ENCODE peak calls at places on chromosomes 4 and X, in ten cellular contexts. U is effector memory CD4-positive, alpha-beta T cell; Y is heart left ventricle; X is right atrium auricular region; A is SJSA1; J is suprapubic skin; D is lung; N is fibroblast of lung; R is aorta; H is ovary. B is an unnamed sample.
A peak's percentile ranks its signal among the peaks of the same experiment; 100 is the strongest.

GRCh38 chr4:13942936-13943335 is 315.4 kb upstream of the BOD1L1 start:
- DNase-seq in U (no peak), Y (no peak), X (no peak), A (no peak), J (no peak), D (no peak), N (no peak), R (no peak), H (no peak), B (no peak)

GRCh38 chr4:38169524-38169923 is 209.3 kb downstream of the PTTG2 start:
- DNase-seq in U (no peak), Y (no peak), X (no peak), A (no peak), J (no peak), D (no peak), N (no peak), R (no peak), H (no peak), B (no peak)

GRCh38 chr4:123250843-123251242 is 145.8 kb upstream of the SPRY1 start:
- DNase-seq in U (no peak), Y (peak; percentile 57), X (no peak), A (peak; percentile 9), J (no peak), D (peak; percentile 32), N (peak; percentile 81), R (peak; percentile 60), H (peak; percentile 42), B (peak; percentile 35)

GRCh38 chr4:24781999-24782745 is 13.2 kb upstream of the SOD3 start:
- DNase-seq in U (no peak), Y (no peak), X (no peak), A (no peak), J (no peak), D (no peak), N (peak; percentile 21), R (no peak), H (no peak), B (no peak)

GRCh38 chr4:22237846-22238513 is 277.9 kb downstream of the ADGRA3 start:
- DNase-seq in U (no peak), Y (no peak), X (no peak), A (no peak), J (no peak), D (no peak), N (peak; percentile 2), R (no peak), H (no peak), B (no peak)

GRCh38 chr4:92253986-92254671 is 49.6 kb upstream of the GRID2 start:
- DNase-seq in U (no peak), Y (peak; percentile 18), X (no peak), A (no peak), J (no peak), D (no peak), N (no peak), R (no peak), H (no peak), B (no peak)

GRCh38 chr4:39591290-39591689 is 47.4 kb downstream of the SMIM14 start:
- DNase-seq in U (no peak), Y (no peak), X (no peak), A (no peak), J (no peak), D (no peak), N (peak; percentile 62), R (no peak), H (no peak), B (no peak)

GRCh38 chr4:153384160-153384559 is 39.7 kb downstream of the MND1 start:
- DNase-seq in U (no peak), Y (no peak), X (no peak), A (no peak), J (no peak), D (no peak), N (no peak), R (no peak), H (no peak), B (no peak)

GRCh38 chrX:120514236-120514635 is 45.1 kb upstream of the LAMP2 start:
- DNase-seq in U (no peak), Y (no peak), X (no peak), A (peak; percentile 9), J (no peak), D (no peak), N (peak; percentile 34), R (no peak), H (no peak), B (no peak)

GRCh38 chr4:100269446-100269845 is 79.2 kb upstream of the DDIT4L start:
- DNase-seq in U (no peak), Y (no peak), X (no peak), A (no peak), J (no peak), D (no peak), N (no peak), R (no peak), H (no peak), B (no peak)
- H3K4me3 ChIP-seq in U (no peak overlapping the region), Y (no peak overlapping the region), X (no peak overlapping the region), A (no peak overlapping the region), J (no peak overlapping the region), D (no peak overlapping the region), N (no peak overlapping the region), R (no peak overlapping the region), H (no peak overlapping the region), B (no peak overlapping the region)

DNA sequence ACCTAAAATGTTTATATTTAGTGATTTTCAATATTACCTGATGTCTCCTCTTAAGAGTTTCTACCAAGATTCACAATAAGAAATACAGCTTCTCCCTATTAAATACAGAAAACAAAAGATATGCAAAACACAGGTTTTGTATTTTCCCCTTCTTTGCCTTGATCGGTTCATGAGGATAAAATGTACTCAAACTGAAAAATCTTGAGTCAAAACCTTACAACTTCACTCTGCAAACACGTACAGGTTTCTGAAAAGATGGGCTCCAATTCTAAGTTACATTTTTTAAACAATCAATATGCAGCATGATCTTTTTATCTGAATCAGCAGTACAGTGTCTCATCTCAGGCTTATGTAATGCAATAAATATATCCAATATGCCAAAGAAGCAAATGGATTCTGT is 3.4 kb downstream of the MAPK10 start:
- DNase-seq in U (no peak), Y (no peak), X (no peak), A (no peak), J (no peak), D (no peak), N (no peak), R (no peak), H (no peak), B (no peak)
- H3K27ac ChIP-seq in U (no peak overlapping the region), Y (no peak overlapping the region), X (no peak overlapping the region), A (no peak overlapping the region), J (no peak overlapping the region), D (no peak overlapping the region), N (no peak overlapping the region), R (no peak overlapping the region), H (no peak overlapping the region), B (no peak overlapping the region)

GRCh38 chrX:154819771-154820341 is 14.6 kb upstream of the MPP1 start:
- DNase-seq in U (no peak), Y (no peak), X (no peak), A (no peak), J (no peak), D (no peak), N (no peak), R (no peak), H (no peak), B (no peak)
- H3K4me3 ChIP-seq in U (no peak overlapping the region), Y (no peak overlapping the region), X (no peak overlapping the region), A (no peak overlapping the region), J (no peak overlapping the region), D (no peak overlapping the region), N (no peak overlapping the region), R (no peak overlapping the region), H (no peak overlapping the region), B (no peak overlapping the region)

DNA sequence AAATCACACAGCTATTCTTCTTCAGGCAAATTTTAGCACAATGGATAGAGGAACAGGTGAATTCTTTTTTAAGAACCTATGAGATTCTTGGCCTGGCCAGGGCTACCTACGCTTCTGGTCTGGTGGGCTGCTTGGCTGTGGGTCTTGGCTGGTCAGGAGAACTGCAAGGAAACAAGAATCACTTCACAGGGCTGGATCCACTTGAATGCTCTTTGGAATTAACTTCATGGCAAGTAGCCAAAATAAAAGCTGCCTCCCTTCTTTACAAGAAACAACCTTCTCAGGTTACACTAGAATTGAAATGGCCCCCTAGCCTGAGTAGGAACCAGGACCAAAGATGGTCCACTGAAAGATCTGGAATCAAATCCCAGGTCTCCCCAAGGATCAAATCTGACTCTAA is 519.1 kb downstream of the IQCM start:
- DNase-seq in U (no peak), Y (no peak), X (no peak), A (no peak), J (no peak), D (no peak), N (no peak), R (no peak), H (no peak), B (no peak)
- H3K27ac ChIP-seq in U (no peak overlapping the region), Y (no peak overlapping the region), X (no peak overlapping the region), A (no peak overlapping the region), J (no peak overlapping the region), D (no peak overlapping the region), N (no peak overlapping the region), R (no peak overlapping the region), H (no peak overlapping the region), B (no peak overlapping the region)

DNA sequence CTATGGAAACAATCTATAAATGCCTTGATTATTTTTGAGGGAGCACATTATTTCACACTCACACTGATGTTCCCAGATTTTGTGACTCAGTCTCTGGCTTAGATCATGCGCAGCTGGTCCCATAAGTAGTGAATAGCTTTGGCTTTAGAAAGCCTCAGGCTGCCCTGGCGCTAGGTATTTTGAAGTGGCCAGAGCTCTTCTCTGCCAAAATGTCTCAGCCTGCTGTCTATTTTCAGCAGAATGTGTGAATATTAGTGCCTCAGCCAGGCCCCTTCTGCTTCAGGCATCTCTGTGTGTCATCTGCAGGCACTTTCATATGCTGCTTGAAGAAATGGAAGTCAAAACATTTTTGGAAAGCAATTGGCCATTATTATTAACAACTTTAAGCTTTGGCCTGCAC is 931.0 kb upstream of the INTU start:
- DNase-seq in U (no peak), Y (peak; percentile 63), X (no peak), A (no peak), J (no peak), D (no peak), N (peak; percentile 49), R (peak; percentile 41), H (no peak), B (peak; percentile 40)
- H3K4me3 ChIP-seq in U (no peak overlapping the region), Y (no peak overlapping the region), X (no peak overlapping the region), A (no peak overlapping the region), J (no peak overlapping the region), D (no peak overlapping the region), N (no peak overlapping the region), R (no peak overlapping the region), H (no peak overlapping the region), B (no peak overlapping the region)

GRCh38 chr4:101774807-101775206 is 15.7 kb upstream of the BANK1 start:
- DNase-seq in U (no peak), Y (no peak), X (no peak), A (no peak), J (no peak), D (no peak), N (no peak), R (no peak), H (no peak), B (no peak)
- H3K27ac ChIP-seq in U (no peak overlapping the region), Y (no peak overlapping the region), X (no peak overlapping the region), A (no peak overlapping the region), J (no peak overlapping the region), D (no peak overlapping the region), N (no peak overlapping the region), R (no peak overlapping the region), H (no peak overlapping the region), B (no peak overlapping the region)

B was measured in left ventricle myocardium inferior.